ENCODE peak calls at places on chromosomes 4 and X, in four cellular contexts. N is CD8-positive, alpha-beta T cell; C is DND-41; P is HFF-Myc. T is an unnamed sample.

GRCh38 chrX:45714864-45715263 is 514.2 kb upstream of the DIPK2B start:
- DNase-seq in P (no peak), N (no peak), C (no peak), T (peak; percentile 52)

GRCh38 chrX:100677616-100678181 is 33.7 kb downstream of the SRPX2 start:
- DNase-seq in C (no peak), P (no peak), N (no peak), T (peak; percentile 71)

GRCh38 chrX:115898382-115899001 is 272.1 kb upstream of the AGTR2 start:
- DNase-seq in P (no peak), N (no peak), C (peak; percentile 5), T (no peak)

GRCh38 chr4:39124885-39125599 is 57.3 kb upstream of the WDR19 start:
- DNase-seq in P (no peak), C (no peak), N (no peak), T (no peak)

GRCh38 chr4:184267673-184268573 is 50.2 kb upstream of the ENPP6 start:
- DNase-seq in N (peak; percentile 66), C (peak; percentile 19), P (peak; percentile 35), T (peak; percentile 89)

GRCh38 chr4:37970702-37971101 is 10.5 kb downstream of the PTTG2 start:
- DNase-seq in P (no peak), N (peak; percentile 49), C (peak; percentile 54), T (peak; percentile 49)

GRCh38 chr4:73684097-73684496 is 56.3 kb upstream of the CXCL8 start:
- DNase-seq in N (no peak), C (no peak), P (no peak), T (peak; percentile 43)

GRCh38 chr4:7390906-7391636 is 43.7 kb downstream of the PSAPL1 start:
- DNase-seq in N (peak; percentile 2), P (no peak), C (no peak), T (no peak)

GRCh38 chrX:57596109-57596870 is 4.5 kb downstream of the ZXDB start:
- DNase-seq in C (no peak), N (no peak), P (no peak), T (no peak)

GRCh38 chr4:3399277-3400194 is 42.2 kb upstream of the HGFAC start:
- DNase-seq in C (no peak), N (no peak), P (no peak), T (peak; percentile 43)

GRCh38 chrX:133648594-133648993 is 233.3 kb upstream of the GPC4 start:
- DNase-seq in P (no peak), C (no peak), N (no peak), T (no peak)

GRCh38 chr4:183147983-183148382 is 48.9 kb downstream of the WWC2 start:
- DNase-seq in P (no peak), C (no peak), N (no peak), T (no peak)

GRCh38 chr4:138399041-138399440 is 156.9 kb upstream of the SLC7A11 start:
- DNase-seq in N (no peak), C (no peak), P (no peak), T (peak; percentile 18)

GRCh38 chr4:151227731-151228130 is 49.2 kb upstream of the PRSS48 start:
- DNase-seq in N (no peak), C (no peak), P (peak; percentile 82), T (peak; percentile 98)

GRCh38 chr4:176034936-176035335 is 30.7 kb upstream of the WDR17 start:
- DNase-seq in P (no peak), C (no peak), N (no peak), T (no peak)

GRCh38 chrX:150036181-150036580 is 97.9 kb upstream of the EOLA2 start:
- DNase-seq in C (no peak), N (no peak), P (peak; percentile 55), T (peak; percentile 64)

GRCh38 chr4:70728096-70728495 is 6.3 kb downstream of the RUFY3 start:
- DNase-seq in N (no peak), P (no peak), C (peak; percentile 80), T (no peak)

GRCh38 chr4:120718979-120719566 is 203.5 kb downstream of the PRDM5 start:
- DNase-seq in C (peak; percentile 12), N (no peak), P (no peak), T (peak; percentile 68)

GRCh38 chr4:1202526-1203378 is 30.4 kb upstream of the SPON2 start:
- DNase-seq in C (no peak), P (no peak), N (no peak), T (no peak)

GRCh38 chr4:100093091-100093866 is 97.0 kb downstream of the DDIT4L start:
- DNase-seq in N (peak; percentile 87), C (peak; percentile 86), P (peak; percentile 56), T (peak; percentile 96)

GRCh38 chrX:20319054-20319453 is 52.3 kb upstream of the RPS6KA3 start:
- DNase-seq in N (no peak), P (no peak), C (no peak), T (no peak)

GRCh38 chr4:156201050-156201449 is 247.4 kb upstream of the CTSO start:
- DNase-seq in N (no peak), C (no peak), P (no peak), T (no peak)

GRCh38 chrX:724256-724655 is 93.7 kb downstream of the SHOX start:
- DNase-seq in N (no peak), P (no peak), C (no peak), T (no peak)

GRCh38 chrX:729583-730409 is 99.2 kb downstream of the SHOX start:
- DNase-seq in N (no peak), P (no peak), C (no peak), T (no peak)

GRCh38 chrX:723781-724180 is 93.2 kb downstream of the SHOX start:
- DNase-seq in C (no peak), N (no peak), P (no peak), T (no peak)

DNA sequence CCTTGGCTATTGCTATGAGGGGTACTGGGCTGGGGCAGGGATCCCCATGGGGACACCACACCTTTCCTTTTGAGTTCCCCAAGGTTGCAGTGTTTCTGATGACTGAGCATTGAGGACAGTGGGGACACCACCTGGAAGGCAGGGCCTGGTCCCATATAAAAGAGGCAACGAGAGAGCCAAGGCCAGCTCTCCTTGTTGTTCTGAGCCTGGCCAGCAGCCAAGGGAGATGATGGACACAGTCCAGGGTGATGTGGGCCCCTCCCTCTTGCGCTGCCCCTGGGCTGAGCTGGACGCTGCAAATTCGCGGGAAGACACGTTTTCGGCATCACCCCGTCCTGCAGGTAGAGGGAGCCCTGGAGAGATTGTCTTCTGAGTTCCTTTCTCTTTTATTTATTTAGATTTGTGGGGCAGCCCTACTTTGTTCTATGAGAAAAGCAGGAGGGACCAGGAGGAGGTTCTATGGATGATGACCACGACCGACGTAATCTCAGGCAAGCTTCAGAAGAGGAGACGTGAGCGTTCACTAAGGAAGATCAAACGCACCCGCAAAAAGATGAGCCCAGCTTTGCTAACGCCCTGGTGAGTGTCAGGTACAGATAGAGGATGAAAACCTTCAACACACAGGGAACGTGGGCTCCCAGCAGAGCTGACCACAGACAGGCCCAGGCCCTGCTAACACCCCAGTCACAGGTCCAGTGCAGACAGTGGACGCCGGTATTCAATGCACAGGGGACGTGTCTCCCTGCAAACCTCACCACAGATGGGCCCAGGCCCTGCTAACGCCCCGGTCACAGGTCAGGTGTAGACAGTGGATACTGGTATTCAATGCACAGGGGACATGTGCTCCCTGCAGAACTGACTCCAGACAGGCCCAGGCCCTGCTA is 97.4 kb downstream of the SHOX start:
- DNase-seq in C (no peak), N (no peak), P (no peak), T (no peak)
- TF ChIP-seq CTCF in C (peak; percentile 62), N (no peak), P (peak; percentile 51), T (no peak)

DNA sequence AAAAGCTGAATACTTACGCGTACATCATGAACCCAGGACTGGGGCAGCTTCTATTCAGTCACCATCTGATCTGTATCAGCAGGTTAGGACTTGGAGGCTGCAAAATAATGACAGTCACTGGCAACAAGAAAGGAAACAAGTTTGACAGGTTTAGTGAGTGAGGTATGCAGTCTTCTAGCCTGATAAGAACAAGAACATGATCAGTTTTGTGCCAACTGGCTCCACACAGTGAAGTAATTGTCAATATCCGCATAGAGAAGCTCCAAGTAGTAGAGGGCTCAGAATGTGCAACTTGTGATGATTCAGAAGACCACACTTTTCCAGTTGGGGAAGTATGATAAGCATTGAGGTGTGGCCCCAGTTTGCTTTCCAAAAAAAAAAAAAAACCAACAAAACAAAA is at the start of gene TMPRSS11F:
- DNase-seq in C (no peak), P (no peak), N (no peak), T (no peak)
- H3K4me3 ChIP-seq in C (no peak within 1 kb of the TSS), P (no peak within 1 kb of the TSS), N (no peak within 1 kb of the TSS), T (no peak within 1 kb of the TSS)

GRCh38 chr4:27000820-27001219 is 140.2 kb downstream of the STIM2 start:
- DNase-seq in N (no peak), P (no peak), C (no peak), T (no peak)
- TF ChIP-seq CTCF in N (peak; percentile 47), P (no peak), C (peak; percentile 46), T (peak; percentile 8)

GRCh38 chr4:187387709-187388108 is 607.9 kb upstream of the ZFP42 start:
- DNase-seq in P (no peak), N (no peak), C (no peak), T (peak; percentile 11)
- H3K4me3 ChIP-seq in P (no peak overlapping the region), N (no peak overlapping the region), C (no peak overlapping the region), T (no peak overlapping the region)

DNA sequence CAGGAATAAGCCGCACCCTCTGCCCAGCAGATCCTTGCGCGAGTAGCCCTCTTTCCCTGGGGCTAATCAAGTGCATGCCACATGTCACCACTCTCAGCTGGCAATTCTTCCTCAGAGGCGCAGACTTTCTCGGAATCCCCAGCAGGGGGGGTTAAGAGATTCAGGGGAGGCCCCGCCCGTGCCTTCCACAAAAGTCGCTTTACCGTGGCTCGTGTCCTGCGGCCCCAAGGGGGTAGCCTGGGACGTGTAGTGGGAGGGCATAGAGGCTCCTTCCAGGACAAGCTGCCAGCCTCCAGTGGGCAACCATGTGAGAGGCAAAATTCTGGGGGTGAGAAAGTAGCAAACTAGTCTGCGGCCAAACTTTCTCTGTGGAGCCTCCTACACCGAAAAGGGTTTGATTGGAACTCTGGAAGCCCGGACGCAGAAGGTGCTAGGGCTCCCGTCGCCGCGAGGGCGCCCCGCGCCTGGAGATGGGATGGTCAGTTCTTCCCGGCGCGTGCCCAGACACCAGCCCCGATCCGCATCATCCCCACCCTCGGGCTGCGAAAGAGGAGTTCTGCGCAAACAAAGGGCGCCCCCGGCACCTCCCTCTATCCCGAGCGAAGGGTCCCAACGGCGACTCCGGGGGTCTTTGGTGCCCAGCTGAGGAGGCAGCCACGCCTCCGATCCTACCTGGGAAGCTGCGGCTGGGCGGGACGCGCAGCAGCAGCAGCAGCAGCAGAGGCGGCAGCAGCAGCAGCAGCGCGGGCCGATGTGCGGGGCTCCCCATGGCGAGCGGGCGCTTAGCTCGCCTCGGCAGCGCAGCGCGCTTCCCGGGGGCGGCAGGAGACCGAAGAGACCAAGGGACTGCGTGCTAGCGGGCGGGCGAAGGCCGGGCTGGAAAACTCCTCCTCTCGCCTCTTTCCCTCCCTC is at the start of gene SRPX:
- DNase-seq in C (no peak), P (peak; percentile 46), N (no peak), T (peak; percentile 74)
- TF ChIP-seq CTCF in C (no peak), P (peak; percentile 37), N (no peak), T (peak; percentile 38)

GRCh38 chrX:283115-283845 is 2.1 kb downstream of the PLCXD1 start:
- DNase-seq in C (peak; percentile 96), N (peak; percentile 91), P (peak; percentile 70), T (peak; percentile 89)
- H3K4me3 ChIP-seq in C (peak overlapping the region; percentile 61), N (peak overlapping the region; percentile 73), P (peak overlapping the region; percentile 49), T (peak overlapping the region; percentile 68)

GRCh38 chrX:111100191-111100590 is 4.2 kb downstream of the PAK3 start:
- DNase-seq in P (peak; percentile 6), C (peak; percentile 4), N (no peak), T (peak; percentile 39)
- TF ChIP-seq CTCF in P (peak; percentile 37), C (peak; percentile 55), N (peak; percentile 31), T (peak; percentile 28)

DNA sequence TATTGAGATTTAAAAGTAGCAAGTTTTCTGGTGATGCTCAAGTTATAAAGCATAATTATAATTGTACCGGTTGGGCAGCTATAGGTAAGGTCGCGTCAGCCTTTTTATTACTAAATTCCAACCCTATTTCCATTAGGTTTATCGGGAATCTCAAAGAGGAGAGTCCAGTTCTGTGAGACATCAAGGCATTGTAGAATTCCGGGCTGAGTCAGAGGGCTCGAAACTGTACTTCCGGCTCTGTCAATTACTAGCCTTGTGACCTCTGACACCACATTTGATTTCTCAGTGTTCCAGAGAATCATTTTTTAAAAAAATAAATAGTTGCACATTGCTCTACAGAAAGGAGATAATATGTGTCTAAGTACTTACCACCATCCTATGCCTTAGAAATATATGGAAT is 4.3 kb downstream of the IL1RAPL1 start:
- DNase-seq in N (no peak), P (no peak), C (no peak), T (no peak)
- H3K4me3 ChIP-seq in N (no peak overlapping the region), P (no peak overlapping the region), C (no peak overlapping the region), T (no peak overlapping the region)

T was measured in cardiac fibroblast.